ENCODE peak calls at places on chromosomes 11 and 22, in nine cellular contexts. G is KG1, F is T-helper 2 cell, P is psoas muscle, Y is neural progenitor cell, Q is iris pigment epithelial cell, E is kidney tubule cell, W is esophagus squamous epithelium, M is COR-L47. X is an unnamed sample.

GRCh38 chr11:61532136-61533038 is 23.8 kb downstream of the LRRC10B start:
- DNase-seq in G (peak), F (no peak), P (no peak), Y (peak), Q (peak), E (peak), W (no peak), M (no peak), X (peak)

GRCh38 chr11:45067966-45068365 is 78.5 kb upstream of the PRDM11 start:
- DNase-seq in G (no peak), F (no peak), P (no peak), Y (no peak), Q (no peak), E (no peak), W (no peak), M (no peak), X (no peak)

GRCh38 chr22:30940655-30941362 is 27.8 kb downstream of the MORC2 start:
- DNase-seq in G (no peak), F (no peak), P (no peak), Y (no peak), Q (no peak), E (no peak), W (no peak), M (no peak), X (no peak)

GRCh38 chr11:16793009-16793408 is 54.6 kb downstream of the C11orf58 start:
- DNase-seq in G (no peak), F (no peak), P (no peak), Y (no peak), Q (no peak), E (no peak), W (no peak), M (no peak), X (no peak)

GRCh38 chr22:46537221-46537945 is at the start of gene CELSR1:
- DNase-seq in G (no peak), F (no peak), P (peak), Y (peak), Q (peak), E (peak), W (no peak), M (peak), X (peak)

GRCh38 chr11:13276852-13277718 is 505 bp upstream of the BMAL1 start:
- DNase-seq in G (peak), F (peak), P (peak), Y (peak), Q (peak), E (peak), W (peak), M (peak), X (peak)

GRCh38 chr11:911031-911889 is 650 bp upstream of the CHID1 start:
- DNase-seq in G (peak), F (no peak), P (peak), Y (peak), Q (peak), E (peak), W (no peak), M (peak), X (peak)

GRCh38 chr22:21569459-21570161 is 2.1 kb downstream of the UBE2L3 start:
- DNase-seq in G (peak), F (no peak), P (no peak), Y (peak), Q (peak), E (no peak), W (no peak), M (no peak), X (no peak)

GRCh38 chr11:107183963-107184362 is 165.7 kb upstream of the GUCY1A2 start:
- DNase-seq in G (no peak), F (no peak), P (no peak), Y (no peak), Q (no peak), E (peak), W (no peak), M (no peak), X (no peak)

GRCh38 chr22:30871391-30872281 is 96.9 kb downstream of the MORC2 start:
- DNase-seq in G (no peak), F (no peak), P (no peak), Y (no peak), Q (no peak), E (no peak), W (no peak), M (no peak), X (no peak)

GRCh38 chr11:9573775-9574555 is 495 bp downstream of the WEE1 start:
- DNase-seq in G (no peak), F (no peak), P (peak), Y (peak), Q (no peak), E (peak), W (no peak), M (no peak), X (no peak)

GRCh38 chr11:62560566-62561103 is 13.1 kb downstream of the EEF1G start:
- DNase-seq in G (peak), F (no peak), P (peak), Y (peak), Q (peak), E (peak), W (no peak), M (no peak), X (peak)

GRCh38 chr11:60485987-60486386 is 6.6 kb upstream of the MS4A12 start:
- DNase-seq in G (peak), F (no peak), P (no peak), Y (peak), Q (no peak), E (peak), W (no peak), M (peak), X (peak)

GRCh38 chr11:44361883-44362282 is 51.9 kb upstream of the ALX4 start:
- DNase-seq in G (no peak), F (no peak), P (no peak), Y (no peak), Q (peak), E (no peak), W (no peak), M (no peak), X (no peak)

GRCh38 chr22:17968126-17968525 is 56.2 kb downstream of the MICAL3 start:
- DNase-seq in G (no peak), F (no peak), P (no peak), Y (no peak), Q (no peak), E (no peak), W (no peak), M (peak), X (no peak)

GRCh38 chr11:122724520-122724919 is 69.0 kb downstream of the UBASH3B start:
- DNase-seq in G (no peak), F (no peak), P (no peak), Y (no peak), Q (no peak), E (peak), W (no peak), M (no peak), X (no peak)

GRCh38 chr22:50684986-50685385 is 12.4 kb downstream of the SHANK3 start:
- DNase-seq in G (no peak), F (no peak), P (no peak), Y (peak), Q (no peak), E (no peak), W (no peak), M (no peak), X (no peak)

GRCh38 chr22:44085743-44086741 is 61.9 kb downstream of the PARVB start:
- DNase-seq in G (no peak), F (no peak), P (peak), Y (peak), Q (peak), E (peak), W (no peak), M (peak), X (peak)

GRCh38 chr22:31085493-31085824 is 4.3 kb downstream of the SMTN start:
- DNase-seq in G (no peak), F (no peak), P (peak), Y (peak), Q (no peak), E (peak), W (no peak), M (no peak), X (no peak)

GRCh38 chr11:95418916-95419315 is 187.9 kb upstream of the SESN3 start:
- DNase-seq in G (no peak), F (no peak), P (no peak), Y (no peak), Q (no peak), E (no peak), W (no peak), M (no peak), X (no peak)

GRCh38 chr22:33723915-33724314 is 196.4 kb downstream of the LARGE1 start:
- DNase-seq in G (no peak), F (no peak), P (no peak), Y (no peak), Q (no peak), E (no peak), W (no peak), M (no peak), X (no peak)

GRCh38 chr11:65429724-65430405 is 7.3 kb downstream of the NEAT1 start:
- DNase-seq in G (peak), F (no peak), P (peak), Y (no peak), Q (peak), E (peak), W (no peak), M (no peak), X (no peak)

GRCh38 chr11:21007297-21007696 is 337.9 kb downstream of the NELL1 start:
- DNase-seq in G (no peak), F (no peak), P (no peak), Y (no peak), Q (no peak), E (no peak), W (no peak), M (no peak), X (no peak)

GRCh38 chr22:41290262-41291221 is 4.6 kb upstream of the RANGAP1 start:
- DNase-seq in G (no peak), F (no peak), P (no peak), Y (peak), Q (peak), E (peak), W (no peak), M (no peak), X (no peak)

GRCh38 chr11:123430736-123431356 is 777 bp downstream of the GRAMD1B start:
- DNase-seq in G (peak), F (peak), P (peak), Y (peak), Q (peak), E (peak), W (no peak), M (peak), X (no peak)

GRCh38 chr22:50586416-50586815 is 3.8 kb upstream of the CHKB start:
- DNase-seq in G (no peak), F (no peak), P (no peak), Y (no peak), Q (no peak), E (no peak), W (no peak), M (no peak), X (no peak)

GRCh38 chr11:44535201-44535980 is 30.1 kb upstream of the CD82 start:
- DNase-seq in G (no peak), F (no peak), P (no peak), Y (no peak), Q (no peak), E (no peak), W (no peak), M (no peak), X (no peak)

GRCh38 chr11:47137476-47137875 is 39.2 kb downstream of the ARFGAP2 start:
- DNase-seq in G (no peak), F (no peak), P (no peak), Y (no peak), Q (no peak), E (no peak), W (no peak), M (no peak), X (no peak)

GRCh38 chr11:4626207-4627105 is 10.8 kb upstream of the OR51D1 start:
- DNase-seq in G (peak), F (no peak), P (no peak), Y (peak), Q (peak), E (peak), W (no peak), M (peak), X (peak)

GRCh38 chr11:14136561-14136960 is 174.0 kb downstream of the SPON1 start:
- DNase-seq in G (no peak), F (no peak), P (no peak), Y (no peak), Q (no peak), E (no peak), W (no peak), M (no peak), X (no peak)

GRCh38 chr11:65500262-65501004 is 1.6 kb downstream of the MALAT1 start:
- DNase-seq in G (no peak), F (no peak), P (peak), Y (no peak), Q (peak), E (peak), W (no peak), M (no peak), X (no peak)

GRCh38 chr11:126111458-126112116 is 48.9 kb upstream of the CDON start:
- DNase-seq in G (no peak), F (no peak), P (peak), Y (no peak), Q (no peak), E (no peak), W (no peak), M (peak), X (no peak)

GRCh38 chr22:35539910-35540599 is 576 bp upstream of the RASD2 start:
- DNase-seq in G (no peak), F (peak), P (peak), Y (peak), Q (peak), E (peak), W (no peak), M (no peak), X (peak)

X was measured in WERI-Rb-1.